ENCODE peak calls at places on chromosomes 11 and 22, in five cellular contexts. E, T, I, B and U are unnamed samples. For H3K4me1 and H3K9me3, the result is how much of the 10 kb centered on the place peaks cover.

GRCh38 chr11:126829716-126830115 is 170.9 kb downstream of the KIRREL3 start:
- DNase-seq in E (peak), T (no peak), I (no peak), B (no peak), U (no peak)

GRCh38 chr11:88680806-88681205 is 343.3 kb upstream of the CTSC start:
- DNase-seq in I (no peak), T (no peak), E (peak), B (peak), U (no peak)

GRCh38 chr11:45390407-45390806 is 104.3 kb upstream of the SYT13 start:
- DNase-seq in E (no peak), B (no peak), I (no peak), T (peak), U (no peak)

GRCh38 chr11:121889168-121889567 is 226.8 kb downstream of the BLID start:
- DNase-seq in E (peak), T (no peak), I (no peak), B (peak), U (no peak)

GRCh38 chr22:40484906-40485660 is 114.7 kb downstream of the SGSM3 start:
- DNase-seq in E (peak), B (peak), T (no peak), I (no peak), U (no peak)

GRCh38 chr11:15910761-15911160 is 445.6 kb downstream of the SOX6 start:
- DNase-seq in E (no peak), T (no peak), B (no peak), I (peak), U (no peak)

GRCh38 chr11:106395716-106396349 is 318.4 kb downstream of the AASDHPPT start:
- DNase-seq in B (no peak), I (no peak), T (no peak), E (no peak), U (no peak)

GRCh38 chr11:50246699-50247098 is 214.0 kb downstream of the OR4C45 start:
- DNase-seq in I (no peak), T (no peak), E (no peak), B (no peak), U (no peak)

GRCh38 chr22:45460288-45461109 is 42.2 kb upstream of the FBLN1 start:
- DNase-seq in B (peak), I (no peak), E (no peak), T (no peak), U (no peak)

GRCh38 chr11:44066732-44067131 is 662 bp downstream of the ACCS start:
- DNase-seq in B (peak), I (no peak), T (no peak), E (peak), U (no peak)

GRCh38 chr11:36002196-36002595 is 58.3 kb downstream of the LDLRAD3 start:
- DNase-seq in B (no peak), I (no peak), E (no peak), T (no peak), U (peak)

GRCh38 chr11:2762031-2762380 is 62.2 kb upstream of the KCNQ1OT1 start:
- DNase-seq in B (no peak), I (no peak), E (no peak), T (no peak), U (no peak)

GRCh38 chr11:58905141-58905715 is 34.1 kb upstream of the GLYATL1 start:
- DNase-seq in E (peak), B (peak), I (no peak), T (peak), U (no peak)

GRCh38 chr11:130071211-130071712 is 1.6 kb downstream of the APLP2 start:
- DNase-seq in B (peak), E (peak), I (no peak), T (no peak), U (no peak)

GRCh38 chr11:76691655-76692054 is 21.1 kb upstream of the LRRC32 start:
- DNase-seq in B (no peak), T (no peak), I (no peak), E (no peak), U (no peak)
- H3K4me3 ChIP-seq in B (no peak), T (no peak), I (no peak), E (no peak), U (no peak)

GRCh38 chr11:47847537-47847891 is 636 bp downstream of the NUP160 start:
- DNase-seq in I (no peak), B (no peak), E (no peak), T (no peak), U (no peak)
- H3K4me1 ChIP-seq in I (under half), B (under half), E (under half), T (under half), U (under half)

GRCh38 chr22:48603621-48604320 is 1223.9 kb downstream of the BRD1 start:
- DNase-seq in B (no peak), E (no peak), I (no peak), T (no peak), U (no peak)
- H3K9me3 ChIP-seq in B (half or more), E (under half), I (under half), T (under half), U (under half)

GRCh38 chr11:95081412-95081811 is 8.2 kb upstream of the ENDOD1 start:
- DNase-seq in T (no peak), E (no peak), B (no peak), I (no peak), U (no peak)
- H3K4me3 ChIP-seq in T (no peak), E (no peak), B (no peak), I (no peak), U (no peak)